ENCODE peak calls at places on chromosomes 11 and 22, in four cellular contexts. D, Z, F and H are unnamed samples.

GRCh38 chr11:62449451-62449851 is 30.6 kb downstream of the SCGB1A1 start:
- DNase-seq in D (no peak), Z (no peak), F (no peak), H (no peak)

GRCh38 chr11:75246006-75246672 is 5.6 kb downstream of the TPBGL start:
- DNase-seq in D (no peak), Z (no peak), F (peak), H (no peak)

GRCh38 chr11:18527512-18527911 is 770 bp upstream of the TSG101 start:
- DNase-seq in D (no peak), Z (peak), F (peak), H (no peak)

GRCh38 chr11:113178671-113179070 is 135.7 kb upstream of the TTC12 start:
- DNase-seq in D (no peak), Z (no peak), F (no peak), H (no peak)

GRCh38 chr11:100785148-100785983 is 98.3 kb downstream of the ARHGAP42 start:
- DNase-seq in D (no peak), Z (no peak), F (no peak), H (no peak)

GRCh38 chr11:9132203-9132878 is 40.9 kb upstream of the SCUBE2 start:
- DNase-seq in D (no peak), Z (no peak), F (no peak), H (no peak)

GRCh38 chr22:44941176-44941575 is 68.6 kb downstream of the PHF21B start:
- DNase-seq in D (no peak), Z (no peak), F (no peak), H (no peak)

GRCh38 chr22:36968249-36968964 is 50.8 kb downstream of the TST start:
- DNase-seq in D (no peak), Z (no peak), F (no peak), H (no peak)

GRCh38 chr11:11578542-11578941 is 43.3 kb downstream of the GALNT18 start:
- DNase-seq in D (no peak), Z (no peak), F (no peak), H (no peak)

GRCh38 chr11:108199446-108200321 is 22.8 kb downstream of the NPAT start:
- DNase-seq in D (no peak), Z (peak), F (no peak), H (no peak)

GRCh38 chr11:24762076-24762475 is 265.2 kb downstream of the LUZP2 start:
- DNase-seq in D (no peak), Z (no peak), F (no peak), H (no peak)

GRCh38 chr11:122789916-122790315 is 48.4 kb upstream of the CRTAM start:
- DNase-seq in D (no peak), Z (no peak), F (no peak), H (no peak)

GRCh38 chr11:27807594-27807993 is 107.3 kb upstream of the BDNF start:
- DNase-seq in D (no peak), Z (no peak), F (no peak), H (no peak)

GRCh38 chr11:29018631-29019030 is 910.4 kb downstream of the METTL15 start:
- DNase-seq in D (no peak), Z (no peak), F (no peak), H (no peak)

GRCh38 chr11:61110255-61111059 is 8.2 kb downstream of the CD5 start:
- DNase-seq in D (no peak), Z (no peak), F (no peak), H (no peak)

GRCh38 chr11:34208266-34209135 is 103.1 kb downstream of the NAT10 start:
- DNase-seq in D (no peak), Z (peak), F (no peak), H (no peak)
- TF ChIP-seq TEAD4 in D (no peak), Z (no peak), F (no peak), H (no peak)

GRCh38 chr11:63738720-63739360 is 29.7 kb downstream of the ZFTA start:
- DNase-seq in D (peak), Z (peak), F (peak), H (peak)
- TF ChIP-seq TEAD4 in D (no peak), Z (no peak), F (no peak), H (no peak)

DNA sequence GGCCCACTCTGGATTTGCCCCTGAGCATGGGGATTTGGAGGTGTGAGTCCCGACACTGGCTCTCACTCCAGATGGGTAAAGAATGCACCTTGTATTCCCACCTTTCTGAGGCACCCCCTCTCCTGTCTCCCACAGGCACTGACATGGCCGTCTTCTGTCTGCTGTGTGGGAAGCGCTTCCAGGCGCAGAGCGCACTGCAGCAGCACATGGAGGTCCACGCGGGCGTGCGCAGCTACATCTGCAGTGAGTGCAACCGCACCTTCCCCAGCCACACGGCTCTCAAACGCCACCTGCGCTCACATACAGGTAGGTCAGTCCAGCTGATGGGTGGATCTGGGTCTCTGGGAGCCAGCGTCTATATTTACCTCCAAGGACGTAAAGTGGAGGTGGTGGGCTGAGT is 54.2 kb upstream of the NNMT start:
- DNase-seq in D (no peak), Z (no peak), F (no peak), H (no peak)
- TF ChIP-seq TEAD4 in D (no peak), Z (no peak), F (no peak), H (no peak)

GRCh38 chr11:794766-795637 is 3.1 kb downstream of the SLC25A22 start:
- DNase-seq in D (no peak), Z (no peak), F (no peak), H (no peak)
- TF ChIP-seq TEAD4 in D (no peak), Z (no peak), F (no peak), H (no peak)

DNA sequence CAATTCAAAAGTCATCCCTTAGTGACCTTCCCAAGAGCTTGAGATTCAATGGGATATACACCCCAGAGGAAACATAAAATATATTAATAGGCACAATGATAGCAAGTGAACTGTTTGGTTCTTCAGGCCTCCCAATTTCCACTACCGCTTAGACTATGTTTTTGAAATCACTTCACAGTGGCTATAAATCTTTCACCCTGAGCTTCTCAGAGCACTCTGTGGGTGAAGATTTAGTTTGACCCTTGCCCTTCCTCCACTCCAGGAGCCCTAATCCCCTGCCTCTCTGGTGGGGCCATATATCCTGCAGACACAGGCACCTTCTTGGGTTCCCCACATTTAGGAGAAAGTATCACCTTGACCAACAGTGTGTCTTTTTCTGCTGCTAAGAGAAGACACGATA is 186.9 kb upstream of the PITPNB start:
- DNase-seq in D (no peak), Z (no peak), F (no peak), H (no peak)
- TF ChIP-seq TEAD4 in D (no peak), Z (no peak), F (no peak), H (no peak)

DNA sequence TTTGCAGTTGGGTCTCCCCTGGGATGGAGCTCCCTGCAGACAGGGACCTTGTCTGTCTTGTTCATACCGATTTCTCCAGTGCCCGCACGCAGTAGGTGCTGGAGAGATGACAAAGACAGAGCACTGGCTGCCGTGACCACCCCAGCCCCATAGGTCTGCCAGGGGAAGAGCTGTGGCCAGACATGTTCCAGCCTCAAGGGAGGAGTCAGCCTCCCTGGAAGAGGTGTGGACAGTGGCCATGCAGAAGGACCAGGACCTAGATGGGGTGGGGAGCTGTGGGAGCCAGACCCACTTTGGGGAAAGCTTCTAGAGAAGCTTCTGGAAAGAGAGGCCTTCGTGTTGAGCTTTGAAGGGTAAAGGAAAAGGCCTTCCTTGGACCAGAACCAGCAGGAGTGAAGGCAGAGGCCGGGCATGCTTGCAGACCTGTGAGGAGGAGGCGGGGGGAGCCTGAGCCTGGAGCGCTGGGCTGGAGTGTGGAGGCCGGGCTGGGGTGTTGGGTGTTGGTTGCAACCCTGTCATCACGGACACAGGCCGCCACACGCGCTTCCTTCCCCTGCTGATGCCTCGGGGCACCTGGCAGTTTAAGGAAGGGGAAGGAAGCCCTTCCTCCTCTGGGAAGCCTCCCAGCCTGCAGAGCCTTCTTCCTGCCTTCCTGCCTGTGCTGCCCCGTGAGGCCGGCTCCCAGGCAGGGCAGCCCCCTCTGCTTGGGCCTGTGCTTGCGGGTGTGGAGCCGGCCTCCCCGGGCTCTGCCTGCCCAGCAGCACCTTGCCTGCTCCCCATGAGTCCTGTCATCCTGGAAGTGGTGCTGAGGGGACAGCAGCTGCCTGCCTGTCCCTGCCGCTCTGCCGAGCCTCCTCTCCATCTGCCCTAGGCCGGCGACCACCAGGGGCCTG is 12.3 kb downstream of the RELT start:
- DNase-seq in D (no peak), Z (no peak), F (no peak), H (no peak)
- TF ChIP-seq TEAD4 in D (no peak), Z (no peak), F (no peak), H (no peak)

DNA sequence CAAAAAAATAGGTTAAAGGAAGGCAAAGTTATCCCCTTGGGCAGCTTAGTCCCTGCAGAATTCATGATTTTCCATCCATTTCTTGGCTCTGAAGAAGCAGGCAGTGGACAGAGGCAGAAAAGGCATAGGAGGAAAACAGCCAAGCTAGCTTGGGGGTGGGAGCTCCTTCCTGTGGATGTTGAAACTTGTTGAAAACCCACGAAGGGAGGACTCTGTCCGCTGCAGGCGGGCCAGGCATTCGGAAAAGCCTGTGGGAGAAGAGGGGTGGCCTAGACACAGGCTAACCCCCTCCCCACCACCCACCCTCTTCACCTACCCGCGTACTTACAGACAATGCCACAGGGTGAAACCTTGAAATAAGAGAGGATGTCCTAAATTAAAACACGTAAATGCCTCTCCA is 72.1 kb downstream of the C22orf31 start:
- DNase-seq in D (no peak), Z (no peak), F (no peak), H (no peak)
- TF ChIP-seq TEAD4 in D (no peak), Z (no peak), F (no peak), H (no peak)

DNA sequence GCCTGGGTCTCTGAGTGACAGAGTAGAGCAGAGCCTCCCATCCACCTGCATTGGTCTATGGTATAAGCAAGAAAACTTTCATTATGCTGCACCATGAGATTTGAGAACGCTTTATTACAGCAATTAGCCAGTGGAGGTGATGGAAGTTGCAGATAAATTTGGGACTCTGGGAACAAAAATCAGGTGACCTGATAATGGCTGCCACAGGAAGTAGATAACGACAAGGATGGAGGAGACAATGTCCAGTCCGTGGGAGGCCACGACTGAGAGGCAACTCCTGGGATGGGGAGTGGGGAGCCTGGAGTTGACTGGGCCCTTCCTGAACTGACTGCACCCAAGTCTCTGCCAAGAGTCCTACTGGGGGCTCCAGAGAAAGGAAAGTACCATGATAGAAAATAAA is 4.7 kb downstream of the MRGPRD start:
- DNase-seq in D (peak), Z (no peak), F (no peak), H (no peak)
- TF ChIP-seq TEAD4 in D (no peak), Z (no peak), F (no peak), H (no peak)

GRCh38 chr11:1155274-1155693 is 2.5 kb upstream of the MUC5AC start:
- DNase-seq in D (no peak), Z (no peak), F (no peak), H (no peak)

GRCh38 chr11:1157645-1158591 is at the start of gene MUC5AC:
- DNase-seq in D (peak), Z (no peak), F (peak), H (no peak)

GRCh38 chr11:1158681-1159525 is 1.1 kb downstream of the MUC5AC start:
- DNase-seq in D (peak), Z (no peak), F (peak), H (no peak)

GRCh38 chr11:1156506-1157340 is 1.0 kb upstream of the MUC5AC start:
- DNase-seq in D (no peak), Z (no peak), F (no peak), H (no peak)

DNA sequence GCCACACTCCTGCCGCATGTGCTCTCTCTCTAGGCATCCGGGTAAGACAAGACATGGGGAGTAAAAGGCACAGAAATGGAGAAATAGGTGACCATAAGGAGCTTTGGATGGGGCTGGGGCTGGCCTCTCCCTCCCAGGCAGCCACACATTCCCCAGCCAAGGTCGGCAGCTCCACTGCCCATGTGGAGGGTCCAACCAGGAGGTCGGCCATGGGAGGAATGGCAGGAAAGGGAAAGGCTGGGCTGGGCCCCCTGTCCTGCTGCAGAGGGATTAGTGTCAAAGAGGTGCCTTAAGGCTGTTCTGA is 460 bp upstream of the MUC5AC start:
- DNase-seq in D (peak), Z (no peak), F (peak), H (no peak)
- TF ChIP-seq TEAD4 in D (no peak), Z (no peak), F (no peak), H (no peak)

GRCh38 chr22:30206964-30207363 is 39.6 kb downstream of the LIF start:
- DNase-seq in D (peak), Z (no peak), F (peak), H (no peak)
- TF ChIP-seq TEAD4 in D (peak), Z (no peak), F (peak), H (peak)